ENCODE peak calls at places on chromosomes 7 and 10, in ten cellular contexts. M is mesendoderm; U is GM12878; N is ovary; R is H9; P is left ventricle myocardium inferior; V is WERI-Rb-1; F is CD8-positive, alpha-beta T cell; S is neural progenitor cell; B is brain microvascular endothelial cell. I is an unnamed sample.
A peak's percentile ranks its signal among the peaks of the same experiment; 100 is the strongest.

GRCh38 chr10:85597006-85597405 is 769.6 kb downstream of the GRID1 start:
- DNase-seq in P (no peak), S (peak; percentile 12), N (no peak), B (no peak), M (no peak), V (no peak), F (no peak), R (no peak), U (no peak), I (no peak)

GRCh38 chr10:44619975-44620374 is 235.1 kb upstream of the CXCL12 start:
- DNase-seq in M (no peak), S (no peak), U (no peak), V (no peak), P (no peak), F (no peak), N (no peak), B (no peak), R (no peak), I (no peak)

GRCh38 chr10:79142522-79143309 is 74.0 kb downstream of the ZMIZ1 start:
- DNase-seq in V (peak; percentile 61), P (no peak), F (no peak), U (no peak), S (no peak), R (no peak), M (no peak), N (no peak), B (no peak), I (no peak)

GRCh38 chr10:96501985-96502384 is 11.7 kb downstream of the TLL2 start:
- DNase-seq in V (no peak), F (no peak), N (no peak), S (no peak), R (no peak), M (no peak), U (no peak), P (no peak), B (no peak), I (peak; percentile 87)

GRCh38 chr10:92094960-92095359 is 171.4 kb downstream of the BTAF1 start:
- DNase-seq in R (no peak), B (no peak), F (no peak), S (peak; percentile 3), V (no peak), N (no peak), P (no peak), U (no peak), M (no peak), I (no peak)

GRCh38 chr10:2079603-2080078 is 342.3 kb upstream of the ADARB2 start:
- DNase-seq in F (no peak), U (peak; percentile 34), V (no peak), P (no peak), M (no peak), S (no peak), R (no peak), B (no peak), N (no peak), I (no peak)

GRCh38 chr7:150978136-150978789 is at the start of gene KCNH2:
- DNase-seq in R (peak; percentile 88), F (no peak), M (peak; percentile 73), U (no peak), S (peak; percentile 93), N (peak; percentile 74), P (peak; percentile 72), B (no peak), V (peak; percentile 94), I (no peak)

GRCh38 chr10:36115364-36115763 is 473.3 kb upstream of the FZD8 start:
- DNase-seq in B (no peak), R (no peak), M (no peak), S (no peak), P (no peak), U (no peak), V (no peak), N (no peak), F (no peak), I (no peak)

GRCh38 chr7:113787106-113787505 is 131.7 kb downstream of the PPP1R3A start:
- DNase-seq in S (no peak), U (no peak), N (no peak), R (no peak), F (no peak), B (no peak), V (no peak), P (no peak), M (no peak), I (no peak)

GRCh38 chr10:76125900-76126299 is 694.5 kb downstream of the LRMDA start:
- DNase-seq in B (no peak), P (no peak), M (no peak), U (no peak), F (no peak), R (no peak), V (no peak), S (no peak), N (no peak), I (no peak)

GRCh38 chr10:44706745-44707144 is 204.4 kb upstream of the TMEM72 start:
- DNase-seq in R (no peak), F (no peak), U (no peak), M (no peak), V (no peak), P (no peak), S (no peak), N (no peak), B (peak; percentile 95), I (peak; percentile 33)

GRCh38 chr7:134932707-134933370 is 53.5 kb upstream of the AGBL3 start:
- DNase-seq in M (no peak), P (peak; percentile 47), V (no peak), F (no peak), S (no peak), U (peak; percentile 23), R (no peak), B (peak; percentile 92), N (no peak), I (no peak)

GRCh38 chr10:105990529-105990928 is 1174.0 kb downstream of the SORCS1 start:
- DNase-seq in B (no peak), U (no peak), M (no peak), V (no peak), S (no peak), R (no peak), N (no peak), F (no peak), P (no peak), I (no peak)

GRCh38 chr7:90579181-90579688 is 16.9 kb upstream of the CDK14 start:
- DNase-seq in S (no peak), P (no peak), M (peak; percentile 25), B (peak; percentile 86), U (no peak), R (no peak), F (no peak), V (no peak), N (no peak), I (peak; percentile 90)

GRCh38 chr10:29895436-29895835 is 163.9 kb downstream of the JCAD start:
- DNase-seq in R (peak; percentile 46), P (peak; percentile 69), S (peak; percentile 41), F (no peak), V (peak; percentile 17), M (peak; percentile 79), B (peak; percentile 94), N (peak; percentile 52), U (no peak), I (no peak)

GRCh38 chr10:5628798-5629788 is 37.3 kb downstream of the ASB13 start:
- DNase-seq in S (no peak), P (no peak), U (no peak), N (no peak), B (no peak), M (no peak), V (no peak), F (no peak), R (no peak), I (no peak)

GRCh38 chr7:55124989-55125875 is 106.4 kb downstream of the EGFR start:
- DNase-seq in U (no peak), S (no peak), P (no peak), R (no peak), M (peak; percentile 61), B (no peak), V (no peak), N (no peak), F (no peak), I (no peak)

GRCh38 chr7:9937944-9938631 is 1035.6 kb upstream of the PHF14 start:
- DNase-seq in S (no peak), V (no peak), F (no peak), P (no peak), U (no peak), R (no peak), B (no peak), N (no peak), M (peak; percentile 13), I (peak; percentile 6)

GRCh38 chr10:14032406-14032998 is 298.2 kb downstream of the FRMD4A start:
- DNase-seq in M (peak; percentile 81), B (no peak), S (peak; percentile 74), F (no peak), R (peak; percentile 86), U (no peak), P (peak; percentile 30), N (peak; percentile 41), V (peak; percentile 30), I (no peak)

GRCh38 chr7:20331231-20331880 is 656 bp downstream of the ITGB8 start:
- DNase-seq in P (peak; percentile 30), M (peak; percentile 71), V (peak; percentile 53), F (no peak), N (peak; percentile 74), B (peak; percentile 18), S (peak; percentile 94), U (no peak), R (peak; percentile 65), I (no peak)

GRCh38 chr10:63812491-63812890 is 291.3 kb downstream of the REEP3 start:
- DNase-seq in M (no peak), N (no peak), S (no peak), V (no peak), U (no peak), F (no peak), B (peak; percentile 10), P (no peak), R (no peak), I (no peak)
- H3K27ac ChIP-seq in M (no peak overlapping the region), N (no peak overlapping the region), S (no peak overlapping the region), V (no peak overlapping the region), U (no peak overlapping the region), F (no peak overlapping the region), B (no peak overlapping the region), P (no peak overlapping the region), R (no peak overlapping the region), I (no peak overlapping the region)

GRCh38 chr7:66634816-66635215 is 6.1 kb downstream of the KCTD7 start:
- DNase-seq in F (no peak), M (no peak), N (no peak), U (no peak), S (no peak), R (no peak), P (no peak), B (no peak), V (no peak), I (no peak)
- H3K27ac ChIP-seq in F (no peak overlapping the region), M (no peak overlapping the region), N (no peak overlapping the region), U (peak overlapping the region; percentile 46), S (no peak overlapping the region), R (no peak overlapping the region), P (peak overlapping the region; percentile 29), B (no peak overlapping the region), V (no peak overlapping the region), I (no peak overlapping the region)

DNA sequence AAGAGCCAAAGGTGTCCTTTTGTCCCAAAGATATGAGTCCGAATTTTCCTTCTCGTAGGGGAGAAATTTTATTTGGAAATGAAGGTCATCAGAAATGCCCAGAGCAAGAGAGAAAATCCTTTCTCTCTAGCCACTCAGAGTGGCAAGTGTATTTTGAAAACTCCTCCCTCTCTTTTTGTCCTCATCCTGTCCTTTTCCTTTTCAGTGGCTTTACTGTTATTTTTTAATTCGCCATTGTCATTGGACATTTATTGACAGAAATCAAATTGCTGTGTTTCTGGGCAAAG is 39.6 kb downstream of the TET1 start:
- DNase-seq in P (no peak), V (no peak), F (no peak), S (no peak), U (no peak), N (no peak), B (no peak), R (no peak), M (no peak), I (no peak)
- H3K27ac ChIP-seq in P (peak overlapping the region; percentile 82), V (peak overlapping the region; percentile 86), F (no peak overlapping the region), S (peak overlapping the region; percentile 54), U (no peak overlapping the region), N (peak overlapping the region; percentile 69), B (peak overlapping the region; percentile 42), R (peak overlapping the region; percentile 85), M (peak overlapping the region; percentile 65), I (peak overlapping the region; percentile 58)

GRCh38 chr7:25360471-25360870 is 132.2 kb upstream of the NPVF start:
- DNase-seq in S (no peak), P (no peak), V (no peak), F (no peak), M (no peak), N (no peak), R (no peak), B (no peak), U (no peak), I (no peak)
- H3K27ac ChIP-seq in S (no peak overlapping the region), P (no peak overlapping the region), V (no peak overlapping the region), F (no peak overlapping the region), M (no peak overlapping the region), N (no peak overlapping the region), R (no peak overlapping the region), B (no peak overlapping the region), U (no peak overlapping the region), I (no peak overlapping the region)